ENCODE peak calls at places on chromosome 6, in nine cellular contexts. One of them, this sample, is unnamed. For H3K9me3, the result is how much of the 10 kb centered on the place peaks cover.

GRCh38 chr6:157317129-157317814 is 6.0 kb downstream of the TMEM242 start:
- DNase-seq in CD8-positive, alpha-beta T cell: no peak
- DNase-seq in A549: peak
- DNase-seq in upper lobe of right lung: no peak
- DNase-seq in tibial artery: peak
- DNase-seq in CD8-positive, alpha-beta memory T cell: no peak
- DNase-seq in Peyer's patch: no peak
- DNase-seq in psoas muscle: peak
- DNase-seq in NT2/D1: no peak
- DNase-seq in this sample: peak

GRCh38 chr6:34771727-34772126 is 14.4 kb downstream of the SNRPC start:
- DNase-seq in A549: no peak
- DNase-seq in CD8-positive, alpha-beta memory T cell: no peak
- DNase-seq in psoas muscle: no peak
- DNase-seq in Peyer's patch: no peak
- DNase-seq in NT2/D1: no peak
- DNase-seq in tibial artery: no peak
- DNase-seq in CD8-positive, alpha-beta T cell: no peak
- DNase-seq in upper lobe of right lung: no peak
- DNase-seq in this sample: no peak

GRCh38 chr6:158769696-158770446 is 49.3 kb downstream of the EZR start:
- DNase-seq in A549: no peak
- DNase-seq in psoas muscle: peak
- DNase-seq in CD8-positive, alpha-beta memory T cell: no peak
- DNase-seq in Peyer's patch: no peak
- DNase-seq in tibial artery: peak
- DNase-seq in NT2/D1: no peak
- DNase-seq in upper lobe of right lung: no peak
- DNase-seq in CD8-positive, alpha-beta T cell: no peak
- DNase-seq in this sample: no peak

GRCh38 chr6:82818727-82819126 is 246.9 kb downstream of the UBE3D start:
- DNase-seq in CD8-positive, alpha-beta T cell: no peak
- DNase-seq in A549: no peak
- DNase-seq in Peyer's patch: no peak
- DNase-seq in CD8-positive, alpha-beta memory T cell: no peak
- DNase-seq in tibial artery: no peak
- DNase-seq in psoas muscle: no peak
- DNase-seq in upper lobe of right lung: no peak
- DNase-seq in NT2/D1: no peak
- DNase-seq in this sample: no peak

GRCh38 chr6:42696526-42697267 is 25.7 kb downstream of the PRPH2 start:
- DNase-seq in CD8-positive, alpha-beta T cell: no peak
- DNase-seq in psoas muscle: no peak
- DNase-seq in tibial artery: no peak
- DNase-seq in A549: no peak
- DNase-seq in CD8-positive, alpha-beta memory T cell: no peak
- DNase-seq in Peyer's patch: no peak
- DNase-seq in upper lobe of right lung: no peak
- DNase-seq in NT2/D1: no peak
- DNase-seq in this sample: peak

GRCh38 chr6:119322715-119323350 is 26.7 kb downstream of the MAN1A1 start:
- DNase-seq in upper lobe of right lung: no peak
- DNase-seq in A549: no peak
- DNase-seq in CD8-positive, alpha-beta T cell: no peak
- DNase-seq in tibial artery: no peak
- DNase-seq in NT2/D1: no peak
- DNase-seq in Peyer's patch: peak
- DNase-seq in CD8-positive, alpha-beta memory T cell: peak
- DNase-seq in psoas muscle: no peak
- DNase-seq in this sample: no peak

GRCh38 chr6:111875741-111876140 is 2.5 kb upstream of the FYN start:
- DNase-seq in CD8-positive, alpha-beta T cell: no peak
- DNase-seq in CD8-positive, alpha-beta memory T cell: no peak
- DNase-seq in psoas muscle: no peak
- DNase-seq in tibial artery: no peak
- DNase-seq in Peyer's patch: no peak
- DNase-seq in NT2/D1: no peak
- DNase-seq in upper lobe of right lung: no peak
- DNase-seq in A549: no peak
- DNase-seq in this sample: no peak

GRCh38 chr6:5214570-5215052 is 46.1 kb downstream of the LYRM4 start:
- DNase-seq in CD8-positive, alpha-beta memory T cell: no peak
- DNase-seq in NT2/D1: peak
- DNase-seq in Peyer's patch: no peak
- DNase-seq in A549: no peak
- DNase-seq in psoas muscle: peak
- DNase-seq in CD8-positive, alpha-beta T cell: no peak
- DNase-seq in tibial artery: peak
- DNase-seq in upper lobe of right lung: no peak
- DNase-seq in this sample: no peak

GRCh38 chr6:33967966-33968724 is 164.3 kb upstream of the MLN start:
- DNase-seq in A549: peak
- DNase-seq in CD8-positive, alpha-beta memory T cell: no peak
- DNase-seq in Peyer's patch: no peak
- DNase-seq in NT2/D1: peak
- DNase-seq in tibial artery: peak
- DNase-seq in CD8-positive, alpha-beta T cell: no peak
- DNase-seq in psoas muscle: no peak
- DNase-seq in upper lobe of right lung: no peak
- DNase-seq in this sample: no peak

GRCh38 chr6:148296746-148297145 is 45.9 kb upstream of the SASH1 start:
- DNase-seq in A549: no peak
- DNase-seq in CD8-positive, alpha-beta memory T cell: no peak
- DNase-seq in upper lobe of right lung: no peak
- DNase-seq in Peyer's patch: no peak
- DNase-seq in NT2/D1: no peak
- DNase-seq in psoas muscle: no peak
- DNase-seq in CD8-positive, alpha-beta T cell: no peak
- DNase-seq in tibial artery: no peak
- DNase-seq in this sample: no peak

GRCh38 chr6:162882817-162883481 is 155.2 kb downstream of the PACRG start:
- DNase-seq in Peyer's patch: no peak
- DNase-seq in psoas muscle: no peak
- DNase-seq in NT2/D1: no peak
- DNase-seq in CD8-positive, alpha-beta memory T cell: no peak
- DNase-seq in upper lobe of right lung: no peak
- DNase-seq in tibial artery: no peak
- DNase-seq in CD8-positive, alpha-beta T cell: no peak
- DNase-seq in A549: no peak
- DNase-seq in this sample: no peak

GRCh38 chr6:11828185-11828897 is 49.7 kb upstream of the ADTRP start:
- DNase-seq in Peyer's patch: no peak
- DNase-seq in CD8-positive, alpha-beta memory T cell: no peak
- DNase-seq in A549: no peak
- DNase-seq in NT2/D1: no peak
- DNase-seq in psoas muscle: no peak
- DNase-seq in CD8-positive, alpha-beta T cell: no peak
- DNase-seq in upper lobe of right lung: no peak
- DNase-seq in tibial artery: no peak
- DNase-seq in this sample: no peak

GRCh38 chr6:82249381-82250253 is 2.1 kb upstream of the IBTK start:
- DNase-seq in NT2/D1: no peak
- DNase-seq in CD8-positive, alpha-beta T cell: no peak
- DNase-seq in CD8-positive, alpha-beta memory T cell: no peak
- DNase-seq in A549: no peak
- DNase-seq in Peyer's patch: no peak
- DNase-seq in psoas muscle: no peak
- DNase-seq in upper lobe of right lung: no peak
- DNase-seq in tibial artery: no peak
- DNase-seq in this sample: no peak

GRCh38 chr6:3340358-3340798 is 81.6 kb downstream of the PSMG4 start:
- DNase-seq in CD8-positive, alpha-beta T cell: no peak
- DNase-seq in CD8-positive, alpha-beta memory T cell: no peak
- DNase-seq in psoas muscle: no peak
- DNase-seq in upper lobe of right lung: no peak
- DNase-seq in NT2/D1: no peak
- DNase-seq in Peyer's patch: no peak
- DNase-seq in A549: no peak
- DNase-seq in tibial artery: no peak
- DNase-seq in this sample: no peak

GRCh38 chr6:158599635-158600034 is 39.7 kb downstream of the TMEM181 start:
- DNase-seq in NT2/D1: no peak
- DNase-seq in psoas muscle: no peak
- DNase-seq in CD8-positive, alpha-beta memory T cell: no peak
- DNase-seq in Peyer's patch: no peak
- DNase-seq in upper lobe of right lung: no peak
- DNase-seq in A549: no peak
- DNase-seq in tibial artery: no peak
- DNase-seq in CD8-positive, alpha-beta T cell: no peak
- DNase-seq in this sample: no peak

GRCh38 chr6:137211910-137212309 is 7.3 kb downstream of the IFNGR1 start:
- DNase-seq in A549: no peak
- DNase-seq in upper lobe of right lung: no peak
- DNase-seq in tibial artery: no peak
- DNase-seq in NT2/D1: no peak
- DNase-seq in psoas muscle: no peak
- DNase-seq in Peyer's patch: no peak
- DNase-seq in CD8-positive, alpha-beta memory T cell: no peak
- DNase-seq in CD8-positive, alpha-beta T cell: no peak
- DNase-seq in this sample: no peak
- H3K9me3 ChIP-seq in A549: under half
- H3K9me3 ChIP-seq in upper lobe of right lung: under half
- H3K9me3 ChIP-seq in tibial artery: under half
- H3K9me3 ChIP-seq in NT2/D1: under half
- H3K9me3 ChIP-seq in psoas muscle: under half
- H3K9me3 ChIP-seq in Peyer's patch: under half
- H3K9me3 ChIP-seq in CD8-positive, alpha-beta memory T cell: under half
- H3K9me3 ChIP-seq in CD8-positive, alpha-beta T cell: under half
- H3K9me3 ChIP-seq in this sample: under half

DNA sequence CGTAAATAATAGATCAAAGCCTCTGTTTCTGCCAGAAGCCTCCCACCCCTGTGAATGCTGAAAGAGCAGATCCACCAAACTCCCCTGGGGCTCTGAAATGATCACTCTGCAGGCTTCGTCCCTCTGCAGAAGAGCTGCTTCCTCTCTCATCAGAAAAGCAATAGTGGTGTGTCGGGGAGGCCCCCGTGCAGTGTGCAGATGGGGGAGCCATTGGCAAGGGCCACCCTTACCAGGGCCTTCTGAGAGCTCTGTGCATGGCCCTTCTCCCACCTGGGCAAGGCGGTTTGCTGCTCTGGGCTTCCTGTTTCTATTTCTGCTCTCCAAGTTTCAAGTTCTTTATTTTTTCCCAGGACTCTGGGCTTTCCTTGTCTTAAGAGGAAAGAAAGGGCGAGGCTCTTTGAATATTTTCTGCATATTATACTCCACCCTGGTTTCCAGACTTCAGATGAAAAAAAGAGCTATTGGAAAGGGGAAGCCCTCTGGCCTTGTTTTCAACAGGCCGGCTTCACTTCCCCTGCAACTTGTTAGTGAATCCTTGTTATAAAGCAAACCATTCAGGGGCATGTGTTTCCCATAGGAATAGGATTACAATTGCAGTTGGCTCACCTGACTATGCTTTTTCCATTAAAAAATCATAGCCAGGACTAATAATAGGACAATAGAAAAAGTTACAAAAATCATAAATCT is 155.2 kb downstream of the TTLL2 start:
- DNase-seq in CD8-positive, alpha-beta memory T cell: no peak
- DNase-seq in CD8-positive, alpha-beta T cell: no peak
- DNase-seq in tibial artery: no peak
- DNase-seq in NT2/D1: no peak
- DNase-seq in A549: no peak
- DNase-seq in psoas muscle: no peak
- DNase-seq in upper lobe of right lung: no peak
- DNase-seq in Peyer's patch: no peak
- DNase-seq in this sample: no peak
- H3K9me3 ChIP-seq in CD8-positive, alpha-beta memory T cell: under half
- H3K9me3 ChIP-seq in CD8-positive, alpha-beta T cell: under half
- H3K9me3 ChIP-seq in tibial artery: under half
- H3K9me3 ChIP-seq in NT2/D1: under half
- H3K9me3 ChIP-seq in A549: under half
- H3K9me3 ChIP-seq in psoas muscle: under half
- H3K9me3 ChIP-seq in upper lobe of right lung: under half
- H3K9me3 ChIP-seq in Peyer's patch: under half
- H3K9me3 ChIP-seq in this sample: under half

DNA sequence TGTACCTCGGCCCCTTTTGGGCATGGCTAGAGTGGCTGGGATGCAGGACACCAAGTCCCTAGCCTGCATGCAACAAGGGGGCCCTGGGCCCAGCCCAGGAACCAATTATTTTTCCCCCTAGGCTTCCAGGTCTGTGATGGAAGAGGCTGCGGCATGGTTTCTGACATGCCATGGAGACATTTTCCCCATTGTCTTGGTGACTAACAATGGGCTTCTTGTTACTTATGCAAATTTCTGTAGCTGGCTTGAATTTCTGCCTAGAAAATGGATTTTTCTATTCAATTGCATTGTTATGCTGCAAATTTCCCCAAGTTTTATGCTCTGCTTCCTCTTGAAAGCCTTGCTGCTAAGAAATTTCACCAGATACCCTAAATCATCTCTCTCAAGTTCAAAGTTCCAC is 1269.6 kb upstream of the CITED2 start:
- DNase-seq in tibial artery: no peak
- DNase-seq in A549: no peak
- DNase-seq in CD8-positive, alpha-beta memory T cell: no peak
- DNase-seq in Peyer's patch: no peak
- DNase-seq in CD8-positive, alpha-beta T cell: no peak
- DNase-seq in NT2/D1: no peak
- DNase-seq in psoas muscle: no peak
- DNase-seq in upper lobe of right lung: no peak
- DNase-seq in this sample: no peak
- H3K9me3 ChIP-seq in tibial artery: under half
- H3K9me3 ChIP-seq in A549: under half
- H3K9me3 ChIP-seq in CD8-positive, alpha-beta memory T cell: under half
- H3K9me3 ChIP-seq in Peyer's patch: under half
- H3K9me3 ChIP-seq in CD8-positive, alpha-beta T cell: under half
- H3K9me3 ChIP-seq in NT2/D1: under half
- H3K9me3 ChIP-seq in psoas muscle: under half
- H3K9me3 ChIP-seq in upper lobe of right lung: under half
- H3K9me3 ChIP-seq in this sample: under half

GRCh38 chr6:168605964-168606363 is 165.0 kb downstream of the SMOC2 start:
- DNase-seq in A549: no peak
- DNase-seq in psoas muscle: no peak
- DNase-seq in Peyer's patch: no peak
- DNase-seq in tibial artery: peak
- DNase-seq in NT2/D1: no peak
- DNase-seq in upper lobe of right lung: no peak
- DNase-seq in CD8-positive, alpha-beta memory T cell: no peak
- DNase-seq in CD8-positive, alpha-beta T cell: no peak
- DNase-seq in this sample: no peak

GRCh38 chr6:168609026-168609685 is 168.2 kb downstream of the SMOC2 start:
- DNase-seq in NT2/D1: no peak
- DNase-seq in tibial artery: no peak
- DNase-seq in A549: no peak
- DNase-seq in psoas muscle: no peak
- DNase-seq in CD8-positive, alpha-beta memory T cell: no peak
- DNase-seq in upper lobe of right lung: no peak
- DNase-seq in CD8-positive, alpha-beta T cell: no peak
- DNase-seq in Peyer's patch: no peak
- DNase-seq in this sample: no peak

GRCh38 chr6:168608113-168608400 is 167.1 kb downstream of the SMOC2 start:
- DNase-seq in psoas muscle: no peak
- DNase-seq in upper lobe of right lung: no peak
- DNase-seq in A549: no peak
- DNase-seq in CD8-positive, alpha-beta T cell: no peak
- DNase-seq in CD8-positive, alpha-beta memory T cell: no peak
- DNase-seq in Peyer's patch: no peak
- DNase-seq in tibial artery: no peak
- DNase-seq in NT2/D1: no peak
- DNase-seq in this sample: no peak

GRCh38 chr6:168607272-168608112 is 166.5 kb downstream of the SMOC2 start:
- DNase-seq in CD8-positive, alpha-beta T cell: no peak
- DNase-seq in Peyer's patch: no peak
- DNase-seq in CD8-positive, alpha-beta memory T cell: no peak
- DNase-seq in NT2/D1: no peak
- DNase-seq in A549: no peak
- DNase-seq in psoas muscle: no peak
- DNase-seq in upper lobe of right lung: peak
- DNase-seq in tibial artery: no peak
- DNase-seq in this sample: no peak

GRCh38 chr6:168606722-168607121 is 165.7 kb downstream of the SMOC2 start:
- DNase-seq in tibial artery: no peak
- DNase-seq in CD8-positive, alpha-beta T cell: no peak
- DNase-seq in NT2/D1: no peak
- DNase-seq in psoas muscle: no peak
- DNase-seq in upper lobe of right lung: no peak
- DNase-seq in Peyer's patch: no peak
- DNase-seq in A549: no peak
- DNase-seq in CD8-positive, alpha-beta memory T cell: no peak
- DNase-seq in this sample: no peak
- H3K9me3 ChIP-seq in tibial artery: under half
- H3K9me3 ChIP-seq in CD8-positive, alpha-beta T cell: under half
- H3K9me3 ChIP-seq in NT2/D1: under half
- H3K9me3 ChIP-seq in psoas muscle: under half
- H3K9me3 ChIP-seq in upper lobe of right lung: under half
- H3K9me3 ChIP-seq in Peyer's patch: under half
- H3K9me3 ChIP-seq in A549: under half
- H3K9me3 ChIP-seq in CD8-positive, alpha-beta memory T cell: under half
- H3K9me3 ChIP-seq in this sample: under half